ENCODE peak calls at places on chromosomes 11 and 22, in five cellular contexts. B is astrocyte of the spinal cord, V is Calu3, T is HCT116, S is cardiac fibroblast. C is an unnamed sample.

GRCh38 chr11:10348650-10349280 is 43.9 kb downstream of the ADM start:
- DNase-seq in B (peak), V (peak), T (no peak), S (peak), C (no peak)

GRCh38 chr11:88695701-88696414 is 358.3 kb upstream of the CTSC start:
- DNase-seq in B (no peak), V (no peak), T (no peak), S (no peak), C (no peak)

GRCh38 chr11:27217948-27218410 is 145.0 kb downstream of the CCDC34 start:
- DNase-seq in B (peak), V (no peak), T (no peak), S (peak), C (no peak)

GRCh38 chr11:65900899-65901180 is 652 bp upstream of the FOSL1 start:
- DNase-seq in B (no peak), V (no peak), T (no peak), S (no peak), C (no peak)

GRCh38 chr11:108324587-108324986 is 101.7 kb downstream of the ATM start:
- DNase-seq in B (peak), V (no peak), T (no peak), S (peak), C (no peak)

GRCh38 chr11:123587559-123587958 is 66.9 kb downstream of the SCN3B start:
- DNase-seq in B (no peak), V (no peak), T (no peak), S (no peak), C (no peak)

GRCh38 chr11:15810079-15810478 is 546.3 kb downstream of the SOX6 start:
- DNase-seq in B (no peak), V (no peak), T (no peak), S (no peak), C (no peak)

GRCh38 chr22:36456459-36456835 is 25.0 kb downstream of the TXN2 start:
- DNase-seq in B (no peak), V (no peak), T (no peak), S (no peak), C (no peak)

GRCh38 chr11:6402561-6402981 is 12.3 kb downstream of the SMPD1 start:
- DNase-seq in B (no peak), V (no peak), T (no peak), S (no peak), C (peak)

DNA sequence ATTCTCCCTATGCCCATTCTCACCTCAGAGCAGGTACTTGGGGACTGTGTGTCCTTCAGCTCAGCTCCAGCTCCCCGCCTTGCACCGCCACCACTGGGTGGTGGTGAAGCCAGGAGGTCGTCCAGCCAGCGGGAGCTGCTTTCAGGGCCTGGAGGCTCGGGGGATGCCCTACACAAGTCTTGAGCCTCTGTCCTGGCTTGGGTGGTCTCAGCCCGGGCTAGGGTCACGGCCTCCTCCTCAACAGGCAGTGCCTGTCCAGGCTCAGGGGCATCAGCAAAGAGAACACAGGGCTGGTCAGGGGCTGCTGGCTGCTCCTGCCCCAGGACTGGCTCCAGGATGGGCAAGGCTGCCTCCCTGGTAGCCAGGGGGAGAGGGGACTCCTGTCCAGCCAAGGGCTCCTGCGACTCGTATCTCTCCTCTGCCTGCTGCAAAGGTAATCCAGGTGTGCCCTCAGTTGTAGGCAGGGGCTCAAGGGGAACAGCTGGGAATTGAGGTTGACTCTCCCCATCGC is 12.2 kb downstream of the TNKS1BP1 start:
- DNase-seq in B (no peak), V (no peak), T (no peak), S (no peak), C (no peak)
- TF ChIP-seq CTCF in B (no peak), V (no peak), T (no peak), S (no peak), C (no peak)

GRCh38 chr11:119369035-119369925 is 12.2 kb downstream of the USP2 start:
- DNase-seq in B (no peak), V (no peak), T (no peak), S (no peak), C (no peak)

GRCh38 chr11:119371778-119372182 is 9.7 kb downstream of the USP2 start:
- DNase-seq in B (no peak), V (no peak), T (no peak), S (no peak), C (no peak)

GRCh38 chr11:119372260-119373058 is 9.0 kb downstream of the USP2 start:
- DNase-seq in B (no peak), V (no peak), T (no peak), S (no peak), C (no peak)

GRCh38 chr11:119371067-119371601 is 10.4 kb downstream of the USP2 start:
- DNase-seq in B (no peak), V (no peak), T (no peak), S (no peak), C (peak)

GRCh38 chr11:119370486-119371046 is 10.9 kb downstream of the USP2 start:
- DNase-seq in B (no peak), V (no peak), T (no peak), S (no peak), C (no peak)
- TF ChIP-seq CTCF in B (no peak), V (no peak), T (no peak), S (no peak), C (no peak)

GRCh38 chr11:69576069-69576782 is 64.7 kb upstream of the CCND1 start:
- DNase-seq in B (no peak), V (no peak), T (no peak), S (no peak), C (no peak)
- TF ChIP-seq CTCF in B (no peak), V (no peak), T (no peak), S (no peak), C (no peak)

GRCh38 chr11:79449040-79449439 is 8.2 kb upstream of the TENM4 start:
- DNase-seq in B (no peak), V (no peak), T (no peak), S (no peak), C (no peak)
- TF ChIP-seq CTCF in B (no peak), V (no peak), T (no peak), S (no peak), C (no peak)

GRCh38 chr11:41306435-41306834 is 153.0 kb downstream of the LRRC4C start:
- DNase-seq in B (peak), V (no peak), T (no peak), S (no peak), C (no peak)

GRCh38 chr11:41308286-41308685 is 151.2 kb downstream of the LRRC4C start:
- DNase-seq in B (no peak), V (no peak), T (no peak), S (no peak), C (no peak)

GRCh38 chr11:41309111-41309522 is 150.3 kb downstream of the LRRC4C start:
- DNase-seq in B (no peak), V (no peak), T (no peak), S (no peak), C (no peak)

GRCh38 chr11:41307371-41308080 is 151.9 kb downstream of the LRRC4C start:
- DNase-seq in B (no peak), V (no peak), T (no peak), S (no peak), C (no peak)

DNA sequence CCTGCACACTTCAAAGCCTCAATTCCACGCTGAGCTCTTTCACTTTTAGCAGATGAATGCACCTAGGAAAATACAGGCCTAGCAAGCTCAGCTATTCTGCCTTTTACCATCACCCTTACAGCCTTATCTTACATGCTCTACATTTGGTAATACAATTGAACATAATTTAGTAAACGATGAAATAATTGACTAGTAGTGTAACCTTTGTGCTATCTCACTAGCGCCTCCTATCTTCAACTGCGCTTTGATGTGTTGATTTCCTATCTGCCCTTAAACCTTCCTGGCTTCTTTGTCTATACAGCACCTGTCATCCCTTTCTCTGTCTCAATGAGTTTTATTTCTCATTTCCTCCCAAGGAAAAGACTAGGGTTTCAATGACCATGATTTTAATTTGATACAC is 149.7 kb downstream of the LRRC4C start:
- DNase-seq in B (no peak), V (no peak), T (no peak), S (no peak), C (no peak)
- TF ChIP-seq CTCF in B (no peak), V (no peak), T (peak), S (no peak), C (no peak)

GRCh38 chr11:75376175-75376574 is 23.1 kb upstream of the RPS3 start:
- DNase-seq in B (no peak), V (no peak), T (no peak), S (no peak), C (no peak)
- TF ChIP-seq CTCF in B (no peak), V (no peak), T (peak), S (no peak), C (no peak)

DNA sequence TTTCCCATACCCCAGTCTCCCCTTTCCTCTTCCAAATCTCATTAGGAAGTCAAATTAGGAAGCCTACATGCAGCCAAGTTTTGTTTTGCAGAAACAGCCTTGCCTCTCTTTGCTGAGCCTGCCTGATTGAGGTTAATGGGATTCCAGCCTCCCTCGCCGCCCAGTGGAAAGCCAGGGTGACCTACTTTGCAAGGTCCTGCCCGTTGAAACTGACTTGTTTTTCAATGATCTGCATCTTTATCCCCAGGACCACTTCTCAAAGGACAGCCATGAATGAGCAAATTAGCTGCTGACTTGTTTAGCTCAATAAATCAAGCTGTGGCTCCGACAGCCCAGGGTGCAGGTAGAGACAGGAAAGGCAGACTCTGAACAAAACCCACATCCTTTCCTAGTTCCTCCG is 110.4 kb downstream of the RRAS2 start:
- DNase-seq in B (no peak), V (no peak), T (no peak), S (no peak), C (no peak)
- TF ChIP-seq CTCF in B (peak), V (no peak), T (no peak), S (no peak), C (no peak)

GRCh38 chr11:17770048-17770652 is 35.6 kb downstream of the KCNC1 start:
- DNase-seq in B (no peak), V (peak), T (no peak), S (no peak), C (no peak)
- TF ChIP-seq CTCF in B (no peak), V (no peak), T (peak), S (peak), C (no peak)

DNA sequence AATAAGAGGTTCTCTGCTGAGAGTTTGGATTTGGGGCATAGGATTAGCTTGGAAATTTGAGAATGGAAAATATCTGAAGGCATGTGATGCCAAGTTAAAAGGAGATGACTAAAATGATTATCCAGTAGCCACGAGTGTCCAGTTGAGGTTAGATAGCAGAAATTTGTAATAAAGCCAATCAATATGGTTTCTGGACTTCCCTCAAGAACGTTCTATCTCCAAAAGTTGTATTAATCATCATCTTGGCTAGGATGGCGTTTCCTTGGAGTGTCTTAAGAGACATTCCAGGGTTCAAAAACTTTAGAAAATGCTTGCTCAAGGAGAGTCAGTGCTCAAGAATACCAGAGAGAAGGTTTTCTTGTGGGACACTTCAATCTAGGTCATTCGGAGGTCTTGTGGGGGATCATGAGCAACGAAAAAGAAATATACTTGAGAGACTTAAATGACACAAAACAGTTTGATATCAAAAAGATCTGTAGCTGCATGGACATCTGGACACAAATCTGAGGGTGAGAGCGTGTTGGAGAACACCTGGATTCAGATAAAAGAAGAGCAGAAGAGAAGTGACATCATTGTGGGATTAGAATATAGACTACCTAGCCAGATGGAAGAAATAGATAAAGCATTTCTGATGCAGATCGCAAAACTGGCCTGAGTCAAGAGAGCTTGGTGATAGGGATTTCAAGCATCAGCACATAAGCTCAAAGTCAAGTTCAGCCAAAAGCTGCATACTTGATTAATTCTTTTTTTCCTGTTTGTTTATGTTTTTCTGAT is 97.7 kb downstream of the ARFGAP2 start:
- DNase-seq in B (no peak), V (no peak), T (no peak), S (peak), C (no peak)
- TF ChIP-seq CTCF in B (no peak), V (no peak), T (no peak), S (no peak), C (no peak)

C was measured in activated B cell treated with CpG ODN at 0.5 μM for 24 hours.